ENCODE peak calls at places on chromosomes 2 and 18, in nine cellular contexts. One of them, this sample, is unnamed.

GRCh38 chr2:233990261-233990798 is 60.2 kb upstream of the SPP2 start:
- DNase-seq in HTR-8/SVneo: no peak
- DNase-seq in stimulated activated CD8-positive, alpha-beta memory T cell treated with anti-CD3 and anti-CD28 coated beads, Interleukin-15, amount 100 ng/mL, for 4 hours: peak; percentile 23
- DNase-seq in iPS DF 19.7: no peak
- DNase-seq in amniotic stem cell: no peak
- DNase-seq in NCI-H2171 treated with DMSO at 0.1 percent for 48 hours: no peak
- DNase-seq in H1: peak; percentile 11
- DNase-seq in heart right ventricle: no peak
- DNase-seq in AG04450: no peak
- DNase-seq in this sample: no peak

GRCh38 chr18:77129150-77129551 is 3.4 kb downstream of the MBP start:
- DNase-seq in amniotic stem cell: no peak
- DNase-seq in stimulated activated CD8-positive, alpha-beta memory T cell treated with anti-CD3 and anti-CD28 coated beads, Interleukin-15, amount 100 ng/mL, for 4 hours: no peak
- DNase-seq in heart right ventricle: no peak
- DNase-seq in iPS DF 19.7: no peak
- DNase-seq in HTR-8/SVneo: no peak
- DNase-seq in NCI-H2171 treated with DMSO at 0.1 percent for 48 hours: no peak
- DNase-seq in H1: no peak
- DNase-seq in AG04450: peak; percentile 13
- DNase-seq in this sample: no peak

GRCh38 chr2:20514596-20515269 is 67.9 kb downstream of the RHOB start:
- DNase-seq in HTR-8/SVneo: peak; percentile 89
- DNase-seq in NCI-H2171 treated with DMSO at 0.1 percent for 48 hours: no peak
- DNase-seq in amniotic stem cell: peak; percentile 80
- DNase-seq in H1: no peak
- DNase-seq in heart right ventricle: no peak
- DNase-seq in iPS DF 19.7: no peak
- DNase-seq in AG04450: peak; percentile 87
- DNase-seq in stimulated activated CD8-positive, alpha-beta memory T cell treated with anti-CD3 and anti-CD28 coated beads, Interleukin-15, amount 100 ng/mL, for 4 hours: no peak
- DNase-seq in this sample: no peak

GRCh38 chr2:116980354-116980753 is 834.1 kb upstream of the DDX18 start:
- DNase-seq in AG04450: no peak
- DNase-seq in HTR-8/SVneo: no peak
- DNase-seq in stimulated activated CD8-positive, alpha-beta memory T cell treated with anti-CD3 and anti-CD28 coated beads, Interleukin-15, amount 100 ng/mL, for 4 hours: no peak
- DNase-seq in NCI-H2171 treated with DMSO at 0.1 percent for 48 hours: no peak
- DNase-seq in heart right ventricle: no peak
- DNase-seq in iPS DF 19.7: no peak
- DNase-seq in amniotic stem cell: no peak
- DNase-seq in H1: no peak
- DNase-seq in this sample: no peak

GRCh38 chr2:163610817-163611556 is 124.8 kb downstream of the FIGN start:
- DNase-seq in amniotic stem cell: no peak
- DNase-seq in iPS DF 19.7: no peak
- DNase-seq in AG04450: no peak
- DNase-seq in NCI-H2171 treated with DMSO at 0.1 percent for 48 hours: no peak
- DNase-seq in HTR-8/SVneo: no peak
- DNase-seq in H1: peak; percentile 56
- DNase-seq in stimulated activated CD8-positive, alpha-beta memory T cell treated with anti-CD3 and anti-CD28 coated beads, Interleukin-15, amount 100 ng/mL, for 4 hours: no peak
- DNase-seq in heart right ventricle: no peak
- DNase-seq in this sample: peak; percentile 2

GRCh38 chr2:105802587-105802986 is 57.9 kb downstream of the NCK2 start:
- DNase-seq in stimulated activated CD8-positive, alpha-beta memory T cell treated with anti-CD3 and anti-CD28 coated beads, Interleukin-15, amount 100 ng/mL, for 4 hours: peak; percentile 50
- DNase-seq in amniotic stem cell: no peak
- DNase-seq in NCI-H2171 treated with DMSO at 0.1 percent for 48 hours: no peak
- DNase-seq in HTR-8/SVneo: no peak
- DNase-seq in iPS DF 19.7: no peak
- DNase-seq in AG04450: no peak
- DNase-seq in H1: no peak
- DNase-seq in heart right ventricle: no peak
- DNase-seq in this sample: peak; percentile 81

GRCh38 chr2:3211256-3211970 is 166.2 kb downstream of the EIPR1 start:
- DNase-seq in heart right ventricle: no peak
- DNase-seq in H1: no peak
- DNase-seq in HTR-8/SVneo: no peak
- DNase-seq in NCI-H2171 treated with DMSO at 0.1 percent for 48 hours: no peak
- DNase-seq in stimulated activated CD8-positive, alpha-beta memory T cell treated with anti-CD3 and anti-CD28 coated beads, Interleukin-15, amount 100 ng/mL, for 4 hours: no peak
- DNase-seq in AG04450: no peak
- DNase-seq in iPS DF 19.7: no peak
- DNase-seq in amniotic stem cell: no peak
- DNase-seq in this sample: no peak

GRCh38 chr2:136117391-136117841 is 533 bp downstream of the CXCR4 start:
- DNase-seq in stimulated activated CD8-positive, alpha-beta memory T cell treated with anti-CD3 and anti-CD28 coated beads, Interleukin-15, amount 100 ng/mL, for 4 hours: no peak
- DNase-seq in amniotic stem cell: no peak
- DNase-seq in AG04450: no peak
- DNase-seq in NCI-H2171 treated with DMSO at 0.1 percent for 48 hours: peak; percentile 76
- DNase-seq in HTR-8/SVneo: no peak
- DNase-seq in iPS DF 19.7: no peak
- DNase-seq in heart right ventricle: peak; percentile 49
- DNase-seq in H1: no peak
- DNase-seq in this sample: no peak

GRCh38 chr2:43218221-43218549 is 8.2 kb downstream of the ZFP36L2 start:
- DNase-seq in AG04450: no peak
- DNase-seq in heart right ventricle: no peak
- DNase-seq in stimulated activated CD8-positive, alpha-beta memory T cell treated with anti-CD3 and anti-CD28 coated beads, Interleukin-15, amount 100 ng/mL, for 4 hours: no peak
- DNase-seq in iPS DF 19.7: no peak
- DNase-seq in H1: no peak
- DNase-seq in HTR-8/SVneo: no peak
- DNase-seq in amniotic stem cell: peak; percentile 17
- DNase-seq in NCI-H2171 treated with DMSO at 0.1 percent for 48 hours: no peak
- DNase-seq in this sample: no peak

GRCh38 chr2:72149556-72150156 is 2.0 kb upstream of the CYP26B1 start:
- DNase-seq in AG04450: no peak
- DNase-seq in heart right ventricle: no peak
- DNase-seq in HTR-8/SVneo: no peak
- DNase-seq in H1: no peak
- DNase-seq in stimulated activated CD8-positive, alpha-beta memory T cell treated with anti-CD3 and anti-CD28 coated beads, Interleukin-15, amount 100 ng/mL, for 4 hours: no peak
- DNase-seq in NCI-H2171 treated with DMSO at 0.1 percent for 48 hours: peak; percentile 80
- DNase-seq in iPS DF 19.7: no peak
- DNase-seq in amniotic stem cell: no peak
- DNase-seq in this sample: no peak